ENCODE peak calls at places on chromosomes 13 and 19, in six cellular contexts. D is foreskin keratinocyte, N is prostate gland, O is mucosa of descending colon, L is HL-60, X is fibroblast of mammary gland. P is an unnamed sample.

GRCh38 chr19:57887195-57887941 is 1.5 kb downstream of the ZNF814 start:
- DNase-seq in D (no peak), N (no peak), O (no peak), L (no peak), X (no peak), P (no peak)

GRCh38 chr13:35470671-35471465 is 5.6 kb downstream of the MAB21L1 start:
- DNase-seq in D (peak), N (no peak), O (peak), L (no peak), X (peak), P (peak)

GRCh38 chr13:45333251-45333972 is 7.6 kb downstream of the TPT1 start:
- DNase-seq in D (no peak), N (no peak), O (no peak), L (no peak), X (no peak), P (no peak)

GRCh38 chr19:18854982-18855381 is 23.2 kb downstream of the UPF1 start:
- DNase-seq in D (no peak), N (no peak), O (no peak), L (no peak), X (no peak), P (no peak)

GRCh38 chr13:78820541-78820940 is 161.6 kb upstream of the OBI1 start:
- DNase-seq in D (no peak), N (no peak), O (no peak), L (no peak), X (no peak), P (no peak)

GRCh38 chr13:24630851-24631341 is 49.3 kb upstream of the ATP12A start:
- DNase-seq in D (peak), N (no peak), O (no peak), L (no peak), X (peak), P (no peak)

GRCh38 chr19:5292453-5292842 is 48.2 kb downstream of the PTPRS start:
- DNase-seq in D (no peak), N (peak), O (no peak), L (no peak), X (no peak), P (no peak)

GRCh38 chr19:58332697-58333096 is 5.9 kb downstream of the ZSCAN22 start:
- DNase-seq in D (no peak), N (no peak), O (no peak), L (no peak), X (no peak), P (no peak)

GRCh38 chr13:84446972-84447700 is 564.9 kb upstream of the SLITRK1 start:
- DNase-seq in D (peak), N (no peak), O (no peak), L (no peak), X (peak), P (peak)

GRCh38 chr19:48859711-48860572 is 8.5 kb downstream of the PLEKHA4 start:
- DNase-seq in D (no peak), N (no peak), O (peak), L (no peak), X (no peak), P (no peak)

GRCh38 chr19:3362217-3362907 is 4.0 kb upstream of the NFIC start:
- DNase-seq in D (no peak), N (no peak), O (no peak), L (no peak), X (no peak), P (no peak)

GRCh38 chr19:6997679-6998445 is 23.4 kb downstream of the MBD3L2B start:
- DNase-seq in D (no peak), N (no peak), O (no peak), L (peak), X (peak), P (no peak)

DNA sequence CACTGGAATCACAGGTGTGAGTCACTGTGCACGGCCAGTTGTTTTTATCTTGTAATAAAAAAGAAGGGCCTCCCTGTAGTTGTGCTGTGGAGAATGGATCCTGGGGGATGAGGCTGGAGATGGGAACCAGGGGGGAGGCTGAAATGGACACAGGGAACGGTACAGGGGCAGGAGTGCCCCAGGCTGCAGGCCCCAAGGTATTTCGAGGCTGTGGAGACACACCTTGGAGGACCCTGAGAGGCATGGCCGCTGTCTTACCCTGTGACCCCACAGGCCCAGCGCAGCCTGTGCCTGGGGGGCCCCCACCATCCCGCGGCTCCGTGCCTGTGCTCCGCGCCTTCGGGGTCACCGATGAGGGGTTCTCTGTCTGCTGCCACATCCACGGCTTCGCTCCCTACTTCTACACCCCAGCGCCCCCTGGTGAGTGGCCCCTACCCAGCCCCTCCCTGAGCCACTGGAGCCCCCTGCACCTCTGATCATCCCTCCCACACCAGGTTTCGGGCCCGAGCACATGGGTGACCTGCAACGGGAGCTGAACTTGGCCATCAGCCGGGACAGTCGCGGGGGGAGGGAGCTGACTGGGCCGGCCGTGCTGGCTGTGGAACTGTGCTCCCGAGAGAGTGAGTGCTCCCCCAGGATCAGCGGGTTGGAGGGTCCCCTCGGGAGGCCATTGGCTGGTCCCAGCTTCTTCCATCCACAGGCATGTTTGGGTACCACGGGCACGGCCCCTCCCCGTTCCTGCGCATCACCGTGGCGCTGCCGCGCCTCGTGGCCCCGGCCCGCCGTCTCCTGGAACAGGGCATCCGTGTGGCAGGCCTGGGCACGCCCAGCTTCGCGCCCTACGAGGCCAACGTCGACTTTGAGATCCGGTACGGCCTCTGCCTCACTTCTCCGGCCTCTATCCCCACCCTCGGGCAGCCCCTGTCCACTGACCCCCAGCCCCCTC is 17.0 kb upstream of the SPIB start:
- DNase-seq in D (no peak), N (no peak), O (no peak), L (no peak), X (no peak), P (no peak)
- TF ChIP-seq CTCF in D (peak), N (no peak), O (no peak), L (no peak), X (no peak), P (peak)

DNA sequence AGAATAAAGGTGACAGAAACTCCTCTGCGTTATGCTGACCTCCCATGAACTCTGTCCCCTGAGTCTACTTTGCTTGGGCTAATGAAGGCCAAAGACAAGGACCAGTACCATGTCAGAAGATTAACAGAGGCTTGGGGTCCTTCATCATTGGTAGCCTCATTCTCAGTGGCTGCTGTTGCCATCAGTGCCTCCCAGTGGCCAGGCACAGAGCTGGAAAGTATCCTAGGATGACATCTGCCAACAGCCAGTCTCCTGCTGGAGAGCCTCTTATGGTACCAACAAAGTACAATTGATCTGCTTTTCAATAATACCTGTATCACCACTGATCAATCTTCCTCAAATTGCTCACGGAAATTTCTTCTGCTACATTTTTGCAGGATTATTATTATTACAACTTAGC is 281.6 kb downstream of the DNAJC15 start:
- DNase-seq in D (no peak), N (no peak), O (no peak), L (no peak), X (no peak), P (no peak)
- TF ChIP-seq CTCF in D (peak), N (no peak), O (no peak), L (no peak), X (no peak), P (peak)

DNA sequence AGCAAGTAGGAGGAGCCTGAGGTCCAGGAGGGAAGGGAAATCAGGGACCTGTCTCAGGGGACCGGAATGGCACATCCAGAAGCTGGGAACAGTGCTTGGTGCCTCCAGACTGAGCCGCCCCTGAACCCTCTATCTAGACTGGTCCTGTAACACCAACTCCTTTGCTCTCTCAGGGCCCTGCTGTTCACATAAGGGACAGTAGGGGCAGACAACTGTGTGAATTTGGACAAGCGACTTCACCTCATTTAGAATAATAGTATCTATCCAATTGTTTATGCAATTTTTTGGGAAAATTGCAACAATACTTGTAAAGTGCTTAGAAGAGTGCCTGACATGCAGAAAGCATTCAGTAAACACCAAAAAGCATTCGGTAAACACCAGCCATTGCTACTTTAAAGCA is 14.0 kb downstream of the SYMPK start:
- DNase-seq in D (no peak), N (no peak), O (no peak), L (peak), X (peak), P (no peak)
- TF ChIP-seq CTCF in D (peak), N (no peak), O (no peak), L (no peak), X (peak), P (peak)

DNA sequence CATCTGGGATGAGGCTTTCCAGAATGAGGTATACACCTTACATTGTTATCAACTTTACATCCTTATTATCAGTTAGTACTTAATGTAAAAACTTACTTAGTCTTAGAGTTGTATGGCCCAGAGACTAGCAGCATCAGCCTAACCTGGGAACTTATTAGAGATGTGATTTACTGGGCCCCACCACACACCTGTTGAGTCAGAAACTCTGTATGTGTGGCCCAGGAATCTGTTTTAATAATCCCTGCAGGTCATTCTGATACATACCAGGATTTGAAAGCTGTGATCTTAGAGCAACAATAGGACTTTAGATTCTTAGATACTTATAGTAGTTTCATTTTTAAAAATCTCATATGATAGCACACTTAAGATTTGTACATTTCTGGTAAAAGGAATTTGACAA is 17.4 kb downstream of the FNDC3A start:
- DNase-seq in D (peak), N (no peak), O (no peak), L (no peak), X (no peak), P (no peak)
- TF ChIP-seq CTCF in D (no peak), N (no peak), O (no peak), L (no peak), X (no peak), P (no peak)

DNA sequence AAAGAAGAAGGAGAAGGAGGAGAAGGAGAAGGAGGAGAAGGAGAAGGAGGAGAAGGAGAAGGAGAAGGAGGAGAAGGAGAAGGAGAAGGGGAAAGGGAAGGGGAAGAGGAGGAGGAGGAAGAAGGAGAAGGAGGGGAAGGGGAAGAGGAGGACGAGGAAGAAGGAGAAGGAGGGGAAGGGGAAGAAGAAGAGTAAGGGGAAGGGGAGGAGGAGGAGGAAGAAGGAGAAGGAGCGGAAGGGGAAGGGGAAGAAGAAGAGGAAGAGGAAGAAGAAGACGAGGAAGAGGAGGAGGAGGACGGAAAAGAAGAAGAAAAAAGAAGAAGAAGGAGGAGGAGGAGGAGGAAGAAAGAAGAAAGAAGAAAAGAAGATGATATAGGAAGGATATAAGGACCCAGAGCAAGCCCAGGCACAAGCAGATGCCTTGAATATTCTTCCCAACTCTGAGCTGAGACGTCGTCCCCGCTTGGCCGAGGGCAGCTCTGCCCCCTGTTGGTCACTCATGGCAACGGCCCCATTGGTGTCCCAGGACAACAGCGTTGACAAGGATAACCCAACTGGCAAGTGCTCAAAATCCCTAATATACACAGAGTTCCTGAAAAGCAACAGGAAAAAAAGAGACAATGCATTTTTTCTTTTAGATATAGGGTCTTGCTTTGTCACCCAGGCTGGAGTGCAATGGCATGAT is 30.6 kb upstream of the IGSF23 start:
- DNase-seq in D (no peak), N (no peak), O (peak), L (peak), X (peak), P (peak)
- TF ChIP-seq CTCF in D (peak), N (no peak), O (peak), L (no peak), X (peak), P (peak)

DNA sequence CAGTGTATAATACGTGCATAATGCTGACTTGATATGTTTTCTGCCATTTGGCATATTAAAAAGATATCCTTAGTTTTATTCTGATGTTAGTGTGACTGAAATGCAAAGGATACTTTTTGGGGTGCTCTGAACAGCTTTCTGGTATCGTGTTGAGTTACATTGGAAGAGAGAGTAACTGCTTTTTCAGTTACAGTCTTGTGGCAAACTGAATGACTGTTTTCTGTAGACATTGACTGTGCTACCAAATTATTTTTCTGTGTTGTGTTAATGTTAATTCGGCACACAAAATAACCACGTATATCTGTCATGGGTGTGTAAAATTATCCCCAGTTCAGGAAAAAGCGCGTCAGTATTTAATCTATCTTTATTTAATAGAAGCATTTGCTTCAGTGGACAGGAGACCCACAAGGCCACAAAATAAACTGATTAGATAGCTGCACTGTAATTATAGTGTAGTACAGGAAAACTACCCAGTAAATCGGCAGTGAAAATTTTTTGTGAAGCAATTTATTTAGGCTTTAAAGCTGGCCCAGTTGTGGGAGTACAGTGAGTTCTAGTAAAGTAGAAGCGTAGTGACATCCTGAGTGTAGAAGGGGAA is 2.5 kb downstream of the URI1 start:
- DNase-seq in D (no peak), N (no peak), O (no peak), L (no peak), X (no peak), P (no peak)
- TF ChIP-seq CTCF in D (no peak), N (no peak), O (no peak), L (no peak), X (no peak), P (no peak)

DNA sequence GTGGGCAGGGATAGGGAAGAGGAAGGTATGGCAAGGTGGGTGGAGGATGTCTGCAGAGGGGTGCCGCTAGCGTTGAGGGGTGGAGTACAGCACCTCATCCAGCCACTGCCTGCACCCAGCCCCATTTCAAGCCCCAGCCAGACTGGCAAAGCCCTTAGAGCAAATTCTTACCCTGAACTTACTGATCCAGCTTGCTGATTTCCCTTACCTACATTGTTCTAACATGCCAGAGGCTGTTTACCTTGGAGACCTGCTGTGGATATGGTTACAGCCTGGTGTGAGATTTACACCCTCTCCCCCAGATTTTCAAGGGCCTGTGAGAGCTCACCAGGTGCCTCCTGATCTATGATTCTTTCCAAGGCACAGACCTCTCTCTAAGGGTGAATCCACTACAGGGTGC is 86.0 kb downstream of the ZNF726 start:
- DNase-seq in D (peak), N (no peak), O (no peak), L (no peak), X (no peak), P (no peak)
- TF ChIP-seq CTCF in D (no peak), N (no peak), O (no peak), L (no peak), X (no peak), P (no peak)

DNA sequence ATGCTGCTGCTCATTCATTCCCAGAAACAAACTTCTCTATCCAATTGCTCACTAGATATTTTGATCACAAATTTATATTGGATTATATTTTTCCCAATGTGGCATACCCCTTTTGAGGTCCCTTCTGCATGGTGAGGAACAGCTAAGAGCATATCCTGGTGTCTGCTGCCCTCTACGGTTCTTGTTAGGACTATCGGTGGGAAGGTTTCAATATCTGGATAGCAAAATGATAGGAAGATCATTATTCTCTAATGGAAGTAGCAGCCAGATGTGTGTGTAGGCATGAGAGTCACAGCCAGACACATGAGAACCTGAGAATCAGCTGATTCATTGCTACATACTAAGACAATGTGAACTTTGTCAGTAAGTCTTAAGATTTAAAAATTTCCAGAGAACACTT is 1422.4 kb upstream of the MIR17HG start:
- DNase-seq in D (peak), N (no peak), O (no peak), L (no peak), X (peak), P (no peak)
- TF ChIP-seq CTCF in D (peak), N (no peak), O (no peak), L (no peak), X (peak), P (no peak)